ENCODE peak calls at places on chromosomes 4 and X, in five cellular contexts. O is activated naive CD8-positive, alpha-beta T cell treated with anti-CD3 and anti-CD28 coated beads, Interleukin-2, amount 10 ng/mL, durations not matched to agents 7 days and 5 days; W is ascending aorta; J is mesendoderm; K is GM19239. Q is an unnamed sample.
A peak's percentile ranks its signal among the peaks of the same experiment; 100 is the strongest.

GRCh38 chrX:11449613-11450012 is 156.4 kb downstream of the AMELX start:
- DNase-seq in O (no peak), W (no peak), K (no peak), J (no peak), Q (no peak)

GRCh38 chr4:3471886-3472285 is 8.8 kb downstream of the DOK7 start:
- DNase-seq in J (no peak), K (no peak), W (no peak), O (no peak), Q (no peak)

GRCh38 chr4:73137121-73137520 is 67.6 kb upstream of the COX18 start:
- DNase-seq in W (no peak), O (no peak), K (no peak), J (no peak), Q (no peak)

GRCh38 chr4:51943221-51943620 is 76.9 kb downstream of the LRRC66 start:
- DNase-seq in W (no peak), J (peak; percentile 16), O (no peak), K (no peak), Q (no peak)

GRCh38 chrX:35841872-35842271 is 43.7 kb downstream of the MAGEB16 start:
- DNase-seq in W (no peak), K (no peak), O (no peak), J (peak; percentile 3), Q (no peak)

GRCh38 chr4:118826723-118827444 is 9.0 kb downstream of the SEC24D start:
- DNase-seq in K (no peak), O (no peak), W (no peak), J (peak; percentile 36), Q (no peak)

GRCh38 chrX:136397001-136397400 is 90.7 kb upstream of the BRS3 start:
- DNase-seq in W (no peak), O (no peak), K (no peak), J (peak; percentile 33), Q (no peak)

GRCh38 chrX:100748133-100748532 is 16.2 kb upstream of the SYTL4 start:
- DNase-seq in W (no peak), J (no peak), K (no peak), O (no peak), Q (no peak)

Q was measured in stimulated activated naive CD4-positive, alpha-beta T cell.